ENCODE peak calls at places on chromosomes 12 and 14, in six cellular contexts. N, T, W, M, S and L are unnamed samples. For H3K27me3 and H3K4me1, the result is how much of the 10 kb centered on the place peaks cover.

GRCh38 chr12:46535907-46536306 is 163.3 kb upstream of the SLC38A2 start:
- DNase-seq in N (no peak), T (no peak), W (no peak), M (no peak), S (no peak), L (no peak)

GRCh38 chr14:76376001-76376404 is at the start of gene ESRRB:
- DNase-seq in N (peak), T (peak), W (peak), M (no peak), S (peak), L (no peak)

GRCh38 chr12:64675795-64676194 is 65.5 kb downstream of the RASSF3 start:
- DNase-seq in N (peak), T (peak), W (no peak), M (no peak), S (peak), L (no peak)

GRCh38 chr12:88237954-88238353 is 95.8 kb downstream of the TMTC3 start:
- DNase-seq in N (no peak), T (no peak), W (no peak), M (no peak), S (peak), L (no peak)

GRCh38 chr12:26197832-26198231 is 2.5 kb downstream of the SSPN start:
- DNase-seq in N (no peak), T (no peak), W (no peak), M (no peak), S (no peak), L (no peak)

GRCh38 chr12:127078577-127079350 is 1188.2 kb upstream of the TMEM132C start:
- DNase-seq in N (no peak), T (peak), W (no peak), M (no peak), S (no peak), L (no peak)

GRCh38 chr12:8554451-8555195 is 13.9 kb upstream of the CLEC4E start:
- DNase-seq in N (no peak), T (peak), W (peak), M (no peak), S (peak), L (no peak)

GRCh38 chr12:49748306-49748705 is 6.9 kb downstream of the TMBIM6 start:
- DNase-seq in N (no peak), T (no peak), W (no peak), M (no peak), S (no peak), L (no peak)

GRCh38 chr14:91381801-91382670 is 35.6 kb downstream of the CCDC88C start:
- DNase-seq in N (no peak), T (no peak), W (no peak), M (no peak), S (no peak), L (no peak)

GRCh38 chr12:12870454-12870853 is 20.9 kb upstream of the GPRC5A start:
- DNase-seq in N (no peak), T (no peak), W (no peak), M (no peak), S (peak), L (no peak)

GRCh38 chr14:43587183-43587582 is 919.9 kb downstream of the FSCB start:
- DNase-seq in N (no peak), T (no peak), W (peak), M (no peak), S (no peak), L (no peak)

GRCh38 chr14:85619866-85620265 is 89.9 kb downstream of the FLRT2 start:
- DNase-seq in N (no peak), T (no peak), W (no peak), M (no peak), S (no peak), L (no peak)

GRCh38 chr12:71954040-71954649 is 15.5 kb downstream of the TPH2 start:
- DNase-seq in N (no peak), T (peak), W (no peak), M (no peak), S (no peak), L (no peak)

GRCh38 chr14:87411370-87411769 is 581.6 kb downstream of the GALC start:
- DNase-seq in N (no peak), T (no peak), W (no peak), M (no peak), S (no peak), L (no peak)

GRCh38 chr12:126390969-126391566 is 1325.8 kb downstream of the AACS start:
- DNase-seq in N (no peak), T (no peak), W (no peak), M (no peak), S (no peak), L (no peak)

GRCh38 chr12:5003025-5003666 is 40.5 kb upstream of the KCNA5 start:
- DNase-seq in N (peak), T (peak), W (peak), M (no peak), S (peak), L (peak)

GRCh38 chr12:1796515-1797010 is 23.8 kb upstream of the LRTM2 start:
- DNase-seq in N (no peak), T (no peak), W (peak), M (peak), S (no peak), L (no peak)

GRCh38 chr14:20427231-20428009 is 8.5 kb downstream of the KLHL33 start:
- DNase-seq in N (no peak), T (peak), W (no peak), M (no peak), S (peak), L (no peak)

GRCh38 chr14:86933460-86933859 is 1059.5 kb downstream of the GALC start:
- DNase-seq in N (no peak), T (no peak), W (no peak), M (no peak), S (peak), L (no peak)

GRCh38 chr12:54352891-54353874 is 11.1 kb downstream of the GPR84 start:
- DNase-seq in N (peak), T (no peak), W (peak), M (no peak), S (no peak), L (no peak)

GRCh38 chr14:88995437-88996198 is 171.2 kb downstream of the TTC8 start:
- DNase-seq in N (no peak), T (no peak), W (no peak), M (no peak), S (peak), L (no peak)

GRCh38 chr14:71358209-71358931 is 451.1 kb downstream of the PCNX1 start:
- DNase-seq in N (no peak), T (no peak), W (no peak), M (no peak), S (no peak), L (no peak)

GRCh38 chr14:56814468-56815074 is 4.3 kb upstream of the OTX2 start:
- DNase-seq in N (no peak), T (peak), W (peak), M (no peak), S (no peak), L (no peak)
- H3K27me3 ChIP-seq in N (under half), T (under half), W (half or more), M (under half), S (half or more), L (under half)

GRCh38 chr12:68373836-68374314 is 41.7 kb upstream of the MDM1 start:
- DNase-seq in N (no peak), T (no peak), W (no peak), M (no peak), S (no peak), L (no peak)

GRCh38 chr12:68376901-68377300 is 44.7 kb upstream of the MDM1 start:
- DNase-seq in N (no peak), T (no peak), W (no peak), M (no peak), S (no peak), L (no peak)

GRCh38 chr12:68378859-68379628 is 46.9 kb upstream of the MDM1 start:
- DNase-seq in N (no peak), T (no peak), W (no peak), M (no peak), S (no peak), L (no peak)

GRCh38 chr12:68374315-68374982 is 42.3 kb upstream of the MDM1 start:
- DNase-seq in N (no peak), T (no peak), W (no peak), M (no peak), S (peak), L (no peak)

DNA sequence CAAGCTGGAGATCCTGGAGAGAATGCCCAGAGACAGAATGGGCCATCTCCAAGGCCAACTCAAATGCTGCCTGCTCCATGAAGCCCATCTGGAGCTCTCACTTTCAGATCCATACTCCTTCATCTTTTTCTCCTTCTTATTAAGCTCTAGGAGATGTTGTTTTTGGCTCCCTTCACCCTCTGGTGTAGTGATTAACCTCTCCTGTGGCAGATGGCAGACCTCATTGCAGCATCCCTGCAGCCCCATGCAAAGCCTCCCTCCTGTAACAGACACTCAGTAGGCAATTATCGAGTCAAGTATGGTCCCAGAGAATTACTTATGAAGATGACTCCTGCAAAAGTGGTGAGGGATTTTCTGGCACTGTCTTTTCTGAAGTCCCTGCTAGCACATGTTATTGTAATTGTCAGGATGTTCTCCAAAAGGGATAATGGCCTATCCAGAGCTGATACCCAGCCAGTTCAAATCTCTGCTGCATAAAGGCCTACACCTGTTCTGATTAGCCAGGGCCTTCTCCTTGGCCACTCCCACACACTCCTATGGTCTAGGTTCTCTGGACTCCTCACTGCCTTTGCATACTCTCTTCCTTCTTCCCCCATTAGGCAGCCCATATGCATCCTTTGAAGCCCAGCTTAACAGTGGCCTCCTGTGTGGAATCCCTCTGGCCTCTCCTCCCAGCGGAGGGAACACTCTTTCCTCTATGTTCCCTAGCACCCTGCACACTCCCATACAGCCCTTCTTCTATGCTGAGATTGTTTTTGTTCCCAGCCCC is 43.7 kb upstream of the MDM1 start:
- DNase-seq in N (no peak), T (no peak), W (no peak), M (no peak), S (no peak), L (no peak)
- H3K4me1 ChIP-seq in N (under half), T (under half), W (under half), M (under half), S (under half), L (under half)

DNA sequence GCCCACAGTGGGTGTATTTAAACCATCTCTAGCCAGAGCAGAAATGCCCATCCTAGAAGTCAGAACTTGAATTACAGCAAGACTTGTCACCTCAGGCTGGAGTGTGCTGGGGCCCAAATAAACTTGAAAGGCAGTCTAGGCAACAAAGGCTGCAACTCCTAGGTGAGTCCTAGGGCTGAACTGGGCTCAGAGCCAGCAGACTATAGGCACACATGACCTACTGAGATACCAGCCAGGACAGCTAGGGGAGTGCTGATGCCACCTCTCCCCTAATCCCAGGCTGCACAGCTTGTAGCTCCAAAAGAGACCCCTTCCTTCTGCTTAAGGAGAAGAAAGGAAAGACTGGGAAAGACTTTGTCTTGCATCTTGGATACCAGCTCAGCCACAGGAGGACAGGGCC is 106.0 kb downstream of the TXNDC16 start:
- DNase-seq in N (no peak), T (no peak), W (no peak), M (no peak), S (peak), L (no peak)
- TF ChIP-seq CTCF in N (no peak), T (no peak), W (no peak), M (no peak), S (no peak), L (no peak)

GRCh38 chr12:112778400-112778799 is 13.1 kb upstream of the RPH3A start:
- DNase-seq in N (no peak), T (no peak), W (no peak), M (no peak), S (no peak), L (no peak)

GRCh38 chr12:112782250-112782649 is 9.3 kb upstream of the RPH3A start:
- DNase-seq in N (no peak), T (no peak), W (no peak), M (no peak), S (no peak), L (no peak)

GRCh38 chr12:112781767-112782166 is 9.8 kb upstream of the RPH3A start:
- DNase-seq in N (no peak), T (no peak), W (no peak), M (no peak), S (no peak), L (no peak)

GRCh38 chr12:112782921-112783320 is 8.6 kb upstream of the RPH3A start:
- DNase-seq in N (no peak), T (no peak), W (no peak), M (no peak), S (peak), L (no peak)

DNA sequence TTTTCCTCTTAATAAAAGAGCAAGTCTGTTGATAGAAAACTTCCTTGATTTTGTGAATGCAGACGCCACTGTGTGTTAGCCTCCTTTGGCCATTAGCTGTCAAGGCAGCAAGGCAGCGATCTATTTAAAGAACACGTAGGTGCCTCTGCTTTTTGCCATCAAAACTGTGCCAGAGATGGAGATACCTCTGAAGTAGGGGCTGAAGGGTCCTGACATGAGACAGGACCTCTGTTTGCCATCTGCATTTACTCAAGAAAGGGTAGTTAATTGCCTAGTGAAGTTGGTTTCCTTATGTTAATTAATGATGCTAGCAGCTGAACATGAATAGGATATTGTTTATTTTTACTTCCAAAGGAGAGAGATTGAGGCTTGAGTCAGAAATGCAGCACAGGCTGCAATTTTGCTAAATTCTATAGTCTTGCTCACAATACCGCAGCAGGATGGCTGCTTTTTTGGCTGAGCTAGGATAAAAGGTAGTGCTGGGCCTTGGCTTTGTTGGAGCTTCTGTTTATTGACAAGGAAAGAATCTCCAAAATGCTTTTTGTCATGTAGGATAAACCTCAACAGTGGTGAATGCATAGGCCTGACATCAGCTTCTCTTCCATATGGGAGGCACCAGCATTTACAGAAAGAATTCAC is 14.0 kb upstream of the RPH3A start:
- DNase-seq in N (no peak), T (no peak), W (peak), M (no peak), S (no peak), L (no peak)
- H3K27me3 ChIP-seq in N (under half), T (under half), W (under half), M (under half), S (under half), L (under half)

DNA sequence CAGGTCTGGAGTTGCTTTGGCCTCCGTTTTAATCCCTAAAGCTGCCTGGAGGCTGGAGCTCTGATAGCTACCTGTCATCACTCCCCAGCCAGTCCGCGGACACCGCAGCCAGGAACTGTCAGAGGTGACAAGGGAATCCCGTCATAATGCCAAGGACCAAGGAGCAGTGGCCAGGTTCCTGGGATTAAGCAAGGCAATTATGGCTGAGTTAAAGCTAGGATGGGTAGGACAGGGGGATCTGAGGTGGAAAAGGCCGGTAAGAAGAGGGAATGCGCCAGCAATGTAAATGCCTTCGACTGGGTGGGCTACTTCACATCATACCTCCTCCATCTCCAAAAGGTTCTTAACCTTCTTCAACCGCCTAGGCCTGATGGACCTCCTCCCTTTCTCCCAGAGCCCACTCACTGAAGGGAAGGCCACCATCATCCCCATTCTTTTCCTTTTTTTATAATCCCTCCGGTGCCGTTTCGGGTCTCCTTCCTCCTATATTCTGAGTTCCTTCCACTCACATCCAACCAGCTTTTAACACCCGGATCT is 1.9 kb downstream of the PPP1R3E start:
- DNase-seq in N (peak), T (no peak), W (peak), M (peak), S (peak), L (no peak)
- H3K4me1 ChIP-seq in N (under half), T (under half), W (under half), M (under half), S (under half), L (under half)

GRCh38 chr14:102924632-102925588 is 2.4 kb downstream of the AMN start:
- DNase-seq in N (no peak), T (no peak), W (peak), M (no peak), S (no peak), L (no peak)
- TF ChIP-seq CTCF in N (no peak), T (peak), W (peak), M (no peak), S (no peak), L (no peak)

DNA sequence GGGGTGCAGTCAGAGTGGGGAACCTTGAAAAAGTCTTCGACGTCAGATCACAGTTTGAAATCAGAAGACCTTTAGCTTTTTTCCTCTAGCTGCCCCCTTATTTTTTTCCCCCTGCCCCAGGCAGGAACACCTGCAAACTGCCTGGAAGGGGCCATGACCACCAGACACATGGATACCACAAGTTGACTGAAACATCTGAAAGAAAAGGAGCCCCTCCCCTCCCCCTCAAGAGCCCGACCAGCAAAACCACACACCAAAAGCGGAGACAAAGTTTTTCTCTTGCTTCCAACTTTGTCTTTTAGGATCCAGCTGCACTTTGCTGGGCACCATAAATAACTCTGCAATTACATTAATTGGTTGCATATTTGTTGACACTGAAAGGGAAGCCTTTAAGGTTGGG is 26.3 kb upstream of the SMOC1 start:
- DNase-seq in N (no peak), T (no peak), W (no peak), M (no peak), S (no peak), L (no peak)
- H3K27me3 ChIP-seq in N (under half), T (under half), W (under half), M (under half), S (under half), L (under half)

GRCh38 chr14:99274346-99275221 is 2.6 kb upstream of the BCL11B start:
- DNase-seq in N (peak), T (peak), W (peak), M (no peak), S (peak), L (peak)
- H3K4me1 ChIP-seq in N (under half), T (under half), W (under half), M (under half), S (under half), L (under half)